ENCODE peak calls at places on chromosome 5, in six cellular contexts. K is Peyer's patch, H is PC-3, M is heart left ventricle, U is uterus, R is right lobe of liver. O is an unnamed sample.
A peak's percentile ranks its signal among the peaks of the same experiment; 100 is the strongest.

GRCh38 chr5:167233507-167233906 is 1057.9 kb upstream of the WWC1 start:
- DNase-seq in H (no peak), U (no peak), M (no peak), K (no peak), R (no peak), O (no peak)

GRCh38 chr5:67605730-67606585 is 409.4 kb upstream of the CD180 start:
- DNase-seq in H (no peak), M (no peak), R (peak; percentile 75), U (no peak), K (no peak), O (no peak)

GRCh38 chr5:149367249-149367971 is 9.6 kb downstream of the PCYOX1L start:
- DNase-seq in R (peak; percentile 73), H (peak; percentile 95), M (peak; percentile 65), K (no peak), U (peak; percentile 71), O (peak; percentile 59)

GRCh38 chr5:134553816-134554215 is 28.3 kb downstream of the JADE2 start:
- DNase-seq in K (no peak), H (no peak), M (no peak), U (no peak), R (no peak), O (no peak)

GRCh38 chr5:98784411-98784810 is 10.9 kb downstream of the RGMB start:
- DNase-seq in R (no peak), H (no peak), M (no peak), U (no peak), K (no peak), O (no peak)

GRCh38 chr5:79800979-79801827 is 111.6 kb downstream of the CMYA5 start:
- DNase-seq in U (no peak), K (no peak), H (no peak), M (no peak), R (no peak), O (no peak)

GRCh38 chr5:23756779-23757178 is 249.4 kb downstream of the PRDM9 start:
- DNase-seq in U (no peak), M (no peak), H (no peak), R (no peak), K (no peak), O (no peak)

GRCh38 chr5:132315529-132316067 is 21.4 kb downstream of the SLC22A4 start:
- DNase-seq in R (no peak), U (no peak), H (no peak), M (no peak), K (no peak), O (no peak)

GRCh38 chr5:10307206-10308148 is at the start of gene CMBL:
- DNase-seq in H (peak; percentile 92), M (peak; percentile 41), K (peak; percentile 85), U (peak; percentile 49), R (peak; percentile 82), O (peak; percentile 64)

GRCh38 chr5:140073296-140073695 is 30.2 kb upstream of the NRG2 start:
- DNase-seq in H (peak; percentile 45), R (no peak), U (no peak), K (no peak), M (no peak), O (peak; percentile 8)

GRCh38 chr5:67377651-67378050 is 181.1 kb upstream of the CD180 start:
- DNase-seq in M (no peak), R (no peak), K (no peak), U (no peak), H (no peak), O (no peak)

GRCh38 chr5:28397502-28397941 is 1359.1 kb upstream of the CDH9 start:
- DNase-seq in H (no peak), U (no peak), R (no peak), M (no peak), K (no peak), O (peak; percentile 65)

GRCh38 chr5:83608122-83608521 is 112.5 kb downstream of the HAPLN1 start:
- DNase-seq in M (peak; percentile 20), H (peak; percentile 67), U (no peak), R (peak; percentile 45), K (no peak), O (peak; percentile 40)

GRCh38 chr5:135085133-135085935 is 51.3 kb upstream of the PITX1 start:
- DNase-seq in U (no peak), H (peak; percentile 84), R (no peak), K (peak; percentile 12), M (no peak), O (peak; percentile 71)

GRCh38 chr5:146049704-146050026 is 55.7 kb downstream of the PLAC8L1 start:
- DNase-seq in H (no peak), U (no peak), M (no peak), K (no peak), R (no peak), O (no peak)
- TF ChIP-seq CTCF in H (peak; percentile 25), U (no peak), M (no peak), K (no peak), R (no peak), O (no peak)

GRCh38 chr5:54867310-54867944 is 118.0 kb downstream of the ESM1 start:
- DNase-seq in M (no peak), U (no peak), H (peak; percentile 59), R (no peak), K (no peak), O (peak; percentile 63)
- H3K27me3 ChIP-seq in M (no peaks in the 10 kb centered on the region), U (no peaks in the 10 kb centered on the region), H (peaks cover 17% of the 10 kb centered on the region), R (no peaks in the 10 kb centered on the region), K (no peaks in the 10 kb centered on the region), O (no peaks in the 10 kb centered on the region)

GRCh38 chr5:90865194-90865593 is 306.6 kb downstream of the ADGRV1 start:
- DNase-seq in M (no peak), H (no peak), U (no peak), K (no peak), R (no peak), O (no peak)

GRCh38 chr5:90866915-90867715 is 308.5 kb downstream of the ADGRV1 start:
- DNase-seq in R (peak; percentile 60), K (no peak), H (no peak), M (no peak), U (no peak), O (no peak)

GRCh38 chr5:90866333-90866732 is 307.7 kb downstream of the ADGRV1 start:
- DNase-seq in H (peak; percentile 65), U (no peak), K (no peak), M (no peak), R (no peak), O (peak; percentile 53)

GRCh38 chr5:90861843-90862586 is 303.4 kb downstream of the ADGRV1 start:
- DNase-seq in R (no peak), U (no peak), M (no peak), K (no peak), H (no peak), O (peak; percentile 63)
- TF ChIP-seq CTCF in R (peak; percentile 44), U (no peak), M (no peak), K (peak; percentile 13), H (peak; percentile 42), O (no peak)

GRCh38 chr5:1899201-1899600 is 16.5 kb upstream of the IRX4 start:
- DNase-seq in H (no peak), U (no peak), M (no peak), K (peak; percentile 39), R (no peak), O (no peak)
- H3K27me3 ChIP-seq in H (peaks cover 86% of the 10 kb centered on the region), U (no peaks in the 10 kb centered on the region), M (no peaks in the 10 kb centered on the region), K (no peaks in the 10 kb centered on the region), R (no peaks in the 10 kb centered on the region), O (no peaks in the 10 kb centered on the region)

DNA sequence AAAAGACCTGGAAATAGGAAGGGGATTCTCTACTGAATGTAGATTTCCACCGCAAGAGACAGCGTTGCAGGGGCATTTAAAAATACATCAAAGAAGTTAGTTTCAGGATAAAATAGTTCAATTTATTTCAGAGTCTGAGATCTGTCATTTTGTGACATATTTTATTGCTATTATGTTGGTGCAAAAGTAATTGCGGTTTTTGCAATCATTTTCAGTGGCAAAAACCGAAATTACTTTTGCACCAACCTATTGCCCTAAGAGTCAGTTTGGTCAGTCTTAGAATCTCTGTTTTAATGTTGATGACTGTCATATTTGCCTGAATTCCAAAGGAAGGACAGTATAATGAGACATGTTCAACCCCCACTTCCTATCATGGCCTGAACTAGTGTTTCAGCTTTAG is 219.5 kb upstream of the CDH10 start:
- DNase-seq in R (no peak), M (no peak), H (no peak), U (no peak), K (no peak), O (no peak)
- TF ChIP-seq CTCF in R (no peak), M (no peak), H (no peak), U (no peak), K (no peak), O (no peak)

GRCh38 chr5:106374956-106375355 is 1295.8 kb downstream of the EFNA5 start:
- DNase-seq in K (no peak), M (no peak), H (no peak), U (no peak), R (no peak), O (no peak)
- H3K27me3 ChIP-seq in K (no peaks in the 10 kb centered on the region), M (no peaks in the 10 kb centered on the region), H (no peaks in the 10 kb centered on the region), U (no peaks in the 10 kb centered on the region), R (no peaks in the 10 kb centered on the region), O (no peaks in the 10 kb centered on the region)

DNA sequence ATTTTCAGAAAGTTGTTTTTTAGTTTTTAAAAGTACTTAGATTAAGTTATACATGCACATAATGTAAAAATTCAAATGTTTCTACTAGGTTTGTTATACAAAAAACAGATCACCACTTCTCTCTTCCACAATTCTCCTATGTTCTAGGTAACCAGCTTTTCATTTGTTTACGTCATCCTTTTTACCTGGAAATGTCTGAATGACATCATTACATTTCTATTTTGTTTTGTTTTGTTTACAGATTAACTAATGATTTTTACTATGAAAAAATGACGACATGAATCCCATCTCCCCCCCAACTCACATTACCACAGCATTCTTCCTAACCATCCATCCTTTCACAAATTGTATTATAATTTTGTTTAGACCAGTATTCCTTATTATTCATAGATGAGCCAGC is 1709.2 kb downstream of the EFNA5 start:
- DNase-seq in R (no peak), H (no peak), K (no peak), M (no peak), U (no peak), O (no peak)
- TF ChIP-seq CTCF in R (no peak), H (no peak), K (no peak), M (no peak), U (no peak), O (no peak)

GRCh38 chr5:150638053-150638444 is 2.4 kb upstream of the SYNPO start:
- DNase-seq in K (no peak), R (no peak), U (no peak), M (no peak), H (no peak), O (no peak)
- H3K27me3 ChIP-seq in K (no peaks in the 10 kb centered on the region), R (no peaks in the 10 kb centered on the region), U (no peaks in the 10 kb centered on the region), M (no peaks in the 10 kb centered on the region), H (no peaks in the 10 kb centered on the region), O (no peaks in the 10 kb centered on the region)

GRCh38 chr5:138461343-138462125 is 3.7 kb upstream of the EGR1 start:
- DNase-seq in R (no peak), U (no peak), K (no peak), M (no peak), H (peak; percentile 27), O (peak; percentile 91)

GRCh38 chr5:138465288-138466057 is at the start of gene EGR1:
- DNase-seq in H (peak; percentile 70), K (peak; percentile 97), M (peak; percentile 95), R (peak; percentile 96), U (peak; percentile 95), O (peak; percentile 78)

GRCh38 chr5:138464018-138464387 is 1.3 kb upstream of the EGR1 start:
- DNase-seq in K (peak; percentile 98), U (peak; percentile 98), M (peak; percentile 97), H (peak; percentile 91), R (peak; percentile 97), O (peak; percentile 85)

GRCh38 chr5:138464388-138465287 is 641 bp upstream of the EGR1 start:
- DNase-seq in R (peak; percentile 98), M (peak; percentile 97), U (peak; percentile 96), H (peak; percentile 96), K (peak; percentile 95), O (peak; percentile 92)

GRCh38 chr5:138463335-138464017 is 1.8 kb upstream of the EGR1 start:
- DNase-seq in K (no peak), U (peak; percentile 48), H (no peak), M (no peak), R (no peak), O (no peak)
- TF ChIP-seq CTCF in K (peak; percentile 44), U (no peak), H (no peak), M (no peak), R (no peak), O (no peak)